ENCODE peak calls at places on chromosomes 5 and 9, in four cellular contexts. Q is ELR; D is stimulated activated CD4-positive, alpha-beta T cell treated with anti-CD3 and anti-CD28 coated beads, Interleukin-12 subunit alpha, Interleukin-12 subunit beta, amount 100 ng/mL, for 4 hours; A is amniotic stem cell. E is an unnamed sample.

GRCh38 chr9:79917417-79917816 is 345.7 kb downstream of the TLE4 start:
- DNase-seq in Q (no peak), D (no peak), A (no peak), E (no peak)

GRCh38 chr5:38607396-38607795 is 51.0 kb upstream of the LIFR start:
- DNase-seq in Q (peak), D (no peak), A (no peak), E (no peak)

GRCh38 chr5:88785396-88786216 is 97.4 kb downstream of the MEF2C start:
- DNase-seq in Q (peak), D (no peak), A (peak), E (no peak)

GRCh38 chr5:154475613-154476342 is 2.2 kb downstream of the HAND1 start:
- DNase-seq in Q (no peak), D (no peak), A (no peak), E (no peak)

GRCh38 chr5:151108566-151108965 is 27.7 kb upstream of the TNIP1 start:
- DNase-seq in Q (no peak), D (no peak), A (no peak), E (no peak)

GRCh38 chr9:128214571-128215490 is 11.7 kb downstream of the DNM1 start:
- DNase-seq in Q (peak), D (no peak), A (no peak), E (no peak)

GRCh38 chr5:42887094-42887493 is 75.4 kb upstream of the SELENOP start:
- DNase-seq in Q (no peak), D (no peak), A (no peak), E (no peak)

GRCh38 chr5:103375356-103375755 is 116.8 kb downstream of the MACIR start:
- DNase-seq in Q (peak), D (no peak), A (peak), E (no peak)

GRCh38 chr9:69131682-69132081 is 42.4 kb upstream of the TJP2 start:
- DNase-seq in Q (peak), D (no peak), A (no peak), E (no peak)

GRCh38 chr5:116887104-116887503 is 312.5 kb upstream of the SEMA6A start:
- DNase-seq in Q (no peak), D (no peak), A (no peak), E (no peak)

GRCh38 chr9:127360205-127360604 is 36.8 kb upstream of the SLC2A8 start:
- DNase-seq in Q (peak), D (no peak), A (no peak), E (no peak)

GRCh38 chr9:123724211-123724831 is 205.6 kb downstream of the DENND1A start:
- DNase-seq in Q (peak), D (no peak), A (no peak), E (no peak)

GRCh38 chr9:78035369-78035993 is 3.9 kb upstream of the GNAQ start:
- DNase-seq in Q (peak), D (peak), A (peak), E (peak)

GRCh38 chr5:136729901-136730355 is 364.6 kb upstream of the TRPC7 start:
- DNase-seq in Q (peak), D (no peak), A (peak), E (no peak)

GRCh38 chr5:177300236-177300880 is 3.2 kb downstream of the RAB24 start:
- DNase-seq in Q (peak), D (no peak), A (no peak), E (peak)

GRCh38 chr9:109331353-109331752 is 10.5 kb upstream of the EPB41L4B start:
- DNase-seq in Q (no peak), D (no peak), A (no peak), E (no peak)

GRCh38 chr5:158069838-158070237 is 210.9 kb upstream of the CLINT1 start:
- DNase-seq in Q (no peak), D (no peak), A (no peak), E (no peak)

GRCh38 chr5:80216753-80217596 is 38.9 kb downstream of the SERINC5 start:
- DNase-seq in Q (no peak), D (peak), A (no peak), E (no peak)

GRCh38 chr5:173903396-173904140 is 15.4 kb downstream of the CPEB4 start:
- DNase-seq in Q (no peak), D (no peak), A (no peak), E (no peak)

GRCh38 chr9:24502548-24502947 is 43.1 kb downstream of the IZUMO3 start:
- DNase-seq in Q (no peak), D (no peak), A (no peak), E (no peak)

GRCh38 chr5:19853616-19854240 is 134.3 kb downstream of the CDH18 start:
- DNase-seq in Q (peak), D (no peak), A (peak), E (no peak)

GRCh38 chr5:116881921-116882531 is 307.4 kb upstream of the SEMA6A start:
- DNase-seq in Q (no peak), D (no peak), A (no peak), E (no peak)

GRCh38 chr5:166781729-166782128 is 1509.7 kb upstream of the WWC1 start:
- DNase-seq in Q (no peak), D (no peak), A (no peak), E (no peak)

GRCh38 chr9:118554987-118555386 is 814.2 kb downstream of the BRINP1 start:
- DNase-seq in Q (no peak), D (no peak), A (no peak), E (no peak)

GRCh38 chr9:119677811-119678530 is 308.7 kb upstream of the BRINP1 start:
- DNase-seq in Q (no peak), D (no peak), A (no peak), E (no peak)

GRCh38 chr9:138037140-138037539 is 159.6 kb downstream of the CACNA1B start:
- DNase-seq in Q (no peak), D (no peak), A (no peak), E (no peak)

GRCh38 chr5:115932991-115933390 is 29.3 kb upstream of the LVRN start:
- DNase-seq in Q (peak), D (no peak), A (no peak), E (no peak)

GRCh38 chr5:64977779-64978178 is 209.0 kb downstream of the CWC27 start:
- DNase-seq in Q (peak), D (no peak), A (no peak), E (no peak)

GRCh38 chr9:83934569-83935275 is 13.5 kb upstream of the KIF27 start:
- DNase-seq in Q (peak), D (no peak), A (no peak), E (no peak)

GRCh38 chr9:98781588-98782383 is 14.6 kb downstream of the ANKS6 start:
- DNase-seq in Q (no peak), D (no peak), A (no peak), E (no peak)

GRCh38 chr5:80098951-80099350 is 63.8 kb downstream of the THBS4 start:
- DNase-seq in Q (no peak), D (no peak), A (no peak), E (no peak)

GRCh38 chr5:10624679-10625078 is 60.8 kb downstream of the ANKRD33B start:
- DNase-seq in Q (no peak), D (no peak), A (no peak), E (no peak)

GRCh38 chr9:17425379-17425778 is 153.5 kb upstream of the SH3GL2 start:
- DNase-seq in Q (no peak), D (no peak), A (no peak), E (no peak)

GRCh38 chr9:111661150-111661801 is at the start of gene GNG10:
- DNase-seq in Q (peak), D (peak), A (peak), E (peak)

GRCh38 chr5:30041831-30042385 is 1151.6 kb upstream of the CDH6 start:
- DNase-seq in Q (no peak), D (no peak), A (no peak), E (no peak)

GRCh38 chr9:105651806-105652205 is 10.5 kb upstream of the TAL2 start:
- DNase-seq in Q (no peak), D (no peak), A (no peak), E (no peak)

GRCh38 chr9:133023117-133023890 is 7.5 kb upstream of the GTF3C5 start:
- DNase-seq in Q (peak), D (peak), A (no peak), E (no peak)

GRCh38 chr9:91485006-91485405 is 61.4 kb upstream of the NFIL3 start:
- DNase-seq in Q (no peak), D (no peak), A (no peak), E (no peak)

E was measured in activated T-cell treated with anti-CD3 and anti-CD28 coated beads for 4 hours.